ENCODE peak calls at places on chromosomes 13 and 19, in four cellular contexts. Q is HL-60, R is astrocyte of the spinal cord, M is mammary epithelial cell. W is an unnamed sample.

GRCh38 chr13:21018220-21018619 is 43.2 kb downstream of the LATS2 start:
- DNase-seq in Q (no peak), R (no peak), M (no peak), W (no peak)

GRCh38 chr19:7883105-7883504 is 5.2 kb upstream of the LRRC8E start:
- DNase-seq in Q (no peak), R (no peak), M (no peak), W (no peak)

GRCh38 chr19:58440556-58440955 is 603 bp upstream of the ZNF132 start:
- DNase-seq in Q (no peak), R (no peak), M (no peak), W (no peak)

GRCh38 chr13:41622545-41623429 is 165.4 kb downstream of the RGCC start:
- DNase-seq in Q (no peak), R (peak), M (no peak), W (no peak)

GRCh38 chr13:46207828-46208227 is 3.9 kb upstream of the LRRC63 start:
- DNase-seq in Q (no peak), R (no peak), M (no peak), W (no peak)

GRCh38 chr19:22052644-22053013 is 345 bp downstream of the ZNF257 start:
- DNase-seq in Q (peak), R (no peak), M (no peak), W (peak)

GRCh38 chr13:109271991-109272454 is 514.4 kb downstream of the IRS2 start:
- DNase-seq in Q (no peak), R (peak), M (peak), W (no peak)

GRCh38 chr13:77565635-77566034 is 30.1 kb downstream of the SCEL start:
- DNase-seq in Q (no peak), R (peak), M (peak), W (no peak)

GRCh38 chr13:97573011-97573410 is 139.0 kb downstream of the RAP2A start:
- DNase-seq in Q (no peak), R (no peak), M (no peak), W (no peak)

GRCh38 chr13:72127031-72127430 is 260.0 kb upstream of the DACH1 start:
- DNase-seq in Q (no peak), R (no peak), M (peak), W (no peak)

GRCh38 chr13:85230754-85231153 is 568.5 kb downstream of the SLITRK6 start:
- DNase-seq in Q (no peak), R (peak), M (no peak), W (no peak)

GRCh38 chr13:25860862-25861261 is 191.0 kb downstream of the SHISA2 start:
- DNase-seq in Q (no peak), R (peak), M (peak), W (no peak)

GRCh38 chr19:5828661-5829566 is 10.6 kb downstream of the FUT6 start:
- DNase-seq in Q (no peak), R (no peak), M (no peak), W (peak)

GRCh38 chr19:6723108-6723618 is 2.7 kb upstream of the C3 start:
- DNase-seq in Q (no peak), R (no peak), M (peak), W (peak)

GRCh38 chr19:34713262-34713637 is 20.8 kb upstream of the ZNF181 start:
- DNase-seq in Q (no peak), R (no peak), M (no peak), W (no peak)

GRCh38 chr19:34712606-34713261 is 21.3 kb upstream of the ZNF181 start:
- DNase-seq in Q (peak), R (peak), M (peak), W (no peak)

GRCh38 chr19:34711890-34712289 is 22.2 kb upstream of the ZNF181 start:
- DNase-seq in Q (no peak), R (no peak), M (no peak), W (no peak)

DNA sequence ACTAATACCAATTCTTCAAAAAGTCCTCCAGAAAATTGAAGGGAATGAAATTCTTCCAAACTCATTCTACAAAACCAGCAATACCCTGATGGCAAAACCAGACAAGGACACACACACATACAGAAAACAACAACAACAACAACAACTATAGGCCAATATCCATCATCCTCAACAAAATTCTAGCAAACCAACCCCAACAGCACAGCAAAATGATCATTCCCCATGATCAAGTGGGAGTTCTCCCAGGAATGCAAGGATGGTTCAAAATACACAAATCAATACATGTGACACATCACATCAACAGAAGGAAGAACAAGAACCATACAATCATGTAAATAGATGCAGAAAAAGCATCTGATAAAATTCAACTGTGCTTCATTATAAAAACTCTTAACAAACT is 18.7 kb upstream of the ZNF181 start:
- DNase-seq in Q (no peak), R (no peak), M (no peak), W (no peak)
- TF ChIP-seq CTCF in Q (no peak), R (no peak), M (no peak), W (no peak)

DNA sequence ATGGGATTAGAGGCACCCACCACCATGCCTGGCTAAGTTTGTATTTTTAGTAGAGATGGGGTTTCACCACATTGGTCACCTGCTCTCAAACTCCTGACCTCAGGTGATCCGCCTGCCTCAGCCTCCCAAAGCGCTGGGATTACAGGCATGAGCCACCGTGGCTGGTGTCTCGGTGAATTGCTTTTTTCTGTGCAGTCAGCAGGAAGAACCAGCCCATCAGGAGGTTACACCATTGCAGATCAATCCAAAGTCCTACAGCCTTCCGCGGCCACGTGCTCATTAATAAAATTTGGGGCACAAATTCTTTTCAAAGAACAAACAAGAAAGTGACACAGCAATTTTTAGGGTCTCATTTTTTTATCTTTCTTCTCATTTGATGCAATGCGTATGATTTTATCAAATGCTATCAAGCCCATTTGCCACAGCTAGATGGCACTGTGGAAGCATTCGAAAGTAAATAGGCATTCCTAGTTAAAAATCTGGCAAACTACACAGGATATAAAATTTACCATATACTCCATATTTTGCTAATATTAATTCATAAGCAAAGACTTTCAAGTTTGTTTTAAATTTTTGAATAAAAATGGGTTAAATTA is 54.4 kb upstream of the ZNF835 start:
- DNase-seq in Q (no peak), R (no peak), M (no peak), W (no peak)
- TF ChIP-seq CTCF in Q (peak), R (peak), M (no peak), W (peak)

DNA sequence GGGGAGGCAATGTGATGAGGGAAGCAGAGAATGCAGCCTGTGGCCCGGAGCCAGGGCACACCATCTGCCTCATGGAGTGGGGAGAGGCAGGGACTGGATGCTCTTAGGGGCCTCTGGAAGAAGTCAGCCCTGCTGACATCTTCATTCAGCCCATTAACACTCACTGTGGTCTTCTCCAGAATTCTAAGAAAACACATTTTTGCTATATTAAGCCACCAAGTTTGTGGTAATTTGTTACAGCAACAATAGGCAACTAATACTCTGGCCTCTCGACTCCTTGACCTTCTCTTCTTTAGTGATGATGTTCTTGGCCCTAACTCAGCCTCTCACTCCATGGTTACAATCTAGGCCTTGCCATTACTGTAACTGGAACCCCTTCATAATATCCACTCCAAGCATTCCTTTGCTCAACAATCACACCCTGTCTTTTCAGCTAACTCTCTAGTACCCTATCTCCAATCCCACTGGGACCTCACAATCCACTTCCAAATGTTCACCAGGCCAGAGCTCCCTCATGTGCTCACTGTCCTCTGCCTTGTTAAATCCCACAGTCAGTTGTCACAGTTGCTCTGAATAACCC is 98.5 kb downstream of the MIPEP start:
- DNase-seq in Q (no peak), R (peak), M (no peak), W (no peak)
- TF ChIP-seq CTCF in Q (no peak), R (no peak), M (no peak), W (no peak)

GRCh38 chr19:14097532-14098151 is 7.1 kb upstream of the SAMD1 start:
- DNase-seq in Q (no peak), R (no peak), M (no peak), W (no peak)
- TF ChIP-seq CTCF in Q (no peak), R (peak), M (no peak), W (no peak)